ENCODE peak calls at places on chromosomes 1 and 21, in five cellular contexts. One of them, this sample, is unnamed.
A peak's percentile ranks its signal among the peaks of the same experiment; 100 is the strongest.

GRCh38 chr1:207830788-207831187 is 78.9 kb downstream of the CD46 start:
- DNase-seq in choroid plexus epithelial cell: no peak
- DNase-seq in BJ: no peak
- DNase-seq in fibroblast of the aortic adventitia: no peak
- DNase-seq in RWPE1: no peak
- DNase-seq in this sample: no peak

GRCh38 chr1:206878456-206878855 is 13.0 kb downstream of the IL20 start:
- DNase-seq in choroid plexus epithelial cell: no peak
- DNase-seq in BJ: no peak
- DNase-seq in fibroblast of the aortic adventitia: no peak
- DNase-seq in RWPE1: no peak
- DNase-seq in this sample: no peak

GRCh38 chr1:87086120-87086519 is 171.7 kb downstream of the HS2ST1 start:
- DNase-seq in choroid plexus epithelial cell: no peak
- DNase-seq in BJ: no peak
- DNase-seq in fibroblast of the aortic adventitia: no peak
- DNase-seq in RWPE1: no peak
- DNase-seq in this sample: no peak

GRCh38 chr1:41474490-41475271 is 9.8 kb downstream of the EDN2 start:
- DNase-seq in choroid plexus epithelial cell: no peak
- DNase-seq in BJ: no peak
- DNase-seq in fibroblast of the aortic adventitia: no peak
- DNase-seq in RWPE1: peak; percentile 42
- DNase-seq in this sample: no peak

GRCh38 chr21:14977814-14978213 is 87.0 kb downstream of the NRIP1 start:
- DNase-seq in choroid plexus epithelial cell: no peak
- DNase-seq in BJ: no peak
- DNase-seq in fibroblast of the aortic adventitia: no peak
- DNase-seq in RWPE1: no peak
- DNase-seq in this sample: no peak

GRCh38 chr1:151574575-151575529 is 34.7 kb downstream of the TUFT1 start:
- DNase-seq in choroid plexus epithelial cell: peak; percentile 61
- DNase-seq in BJ: no peak
- DNase-seq in fibroblast of the aortic adventitia: peak; percentile 96
- DNase-seq in RWPE1: peak; percentile 90
- DNase-seq in this sample: peak; percentile 94

GRCh38 chr1:85495556-85495955 is 30.6 kb upstream of the DDAH1 start:
- DNase-seq in choroid plexus epithelial cell: peak; percentile 42
- DNase-seq in BJ: no peak
- DNase-seq in fibroblast of the aortic adventitia: peak; percentile 11
- DNase-seq in RWPE1: peak; percentile 80
- DNase-seq in this sample: peak; percentile 63

GRCh38 chr1:86517336-86517735 is 29.5 kb upstream of the CLCA4 start:
- DNase-seq in choroid plexus epithelial cell: no peak
- DNase-seq in BJ: no peak
- DNase-seq in fibroblast of the aortic adventitia: no peak
- DNase-seq in RWPE1: peak; percentile 50
- DNase-seq in this sample: no peak

GRCh38 chr1:91689586-91690481 is 189.2 kb downstream of the CDC7 start:
- DNase-seq in choroid plexus epithelial cell: peak; percentile 22
- DNase-seq in BJ: no peak
- DNase-seq in fibroblast of the aortic adventitia: peak; percentile 48
- DNase-seq in RWPE1: no peak
- DNase-seq in this sample: peak; percentile 88

GRCh38 chr1:31877544-31877943 is 60.6 kb downstream of the PTP4A2 start:
- DNase-seq in choroid plexus epithelial cell: no peak
- DNase-seq in BJ: no peak
- DNase-seq in fibroblast of the aortic adventitia: no peak
- DNase-seq in RWPE1: no peak
- DNase-seq in this sample: no peak

GRCh38 chr1:41678141-41678878 is 193.8 kb upstream of the EDN2 start:
- DNase-seq in choroid plexus epithelial cell: peak; percentile 76
- DNase-seq in BJ: peak; percentile 42
- DNase-seq in fibroblast of the aortic adventitia: no peak
- DNase-seq in RWPE1: no peak
- DNase-seq in this sample: peak; percentile 57

GRCh38 chr1:31415658-31416057 is 2.6 kb downstream of the SERINC2 start:
- DNase-seq in choroid plexus epithelial cell: no peak
- DNase-seq in BJ: no peak
- DNase-seq in fibroblast of the aortic adventitia: no peak
- DNase-seq in RWPE1: no peak
- DNase-seq in this sample: no peak

GRCh38 chr1:235516862-235517446 is 12.7 kb upstream of the B3GALNT2 start:
- DNase-seq in choroid plexus epithelial cell: no peak
- DNase-seq in BJ: no peak
- DNase-seq in fibroblast of the aortic adventitia: no peak
- DNase-seq in RWPE1: no peak
- DNase-seq in this sample: no peak

GRCh38 chr1:245678866-245679411 is 524.2 kb downstream of the KIF26B start:
- DNase-seq in choroid plexus epithelial cell: no peak
- DNase-seq in BJ: no peak
- DNase-seq in fibroblast of the aortic adventitia: no peak
- DNase-seq in RWPE1: no peak
- DNase-seq in this sample: no peak

GRCh38 chr21:27837933-27838332 is 871.0 kb upstream of the ADAMTS5 start:
- DNase-seq in choroid plexus epithelial cell: no peak
- DNase-seq in BJ: no peak
- DNase-seq in fibroblast of the aortic adventitia: no peak
- DNase-seq in RWPE1: no peak
- DNase-seq in this sample: no peak

GRCh38 chr21:17542371-17542992 is 29.6 kb downstream of the CXADR start:
- DNase-seq in choroid plexus epithelial cell: peak; percentile 51
- DNase-seq in BJ: no peak
- DNase-seq in fibroblast of the aortic adventitia: no peak
- DNase-seq in RWPE1: no peak
- DNase-seq in this sample: peak; percentile 16

GRCh38 chr21:44442266-44443125 is 12.8 kb upstream of the LRRC3 start:
- DNase-seq in choroid plexus epithelial cell: no peak
- DNase-seq in BJ: no peak
- DNase-seq in fibroblast of the aortic adventitia: no peak
- DNase-seq in RWPE1: no peak
- DNase-seq in this sample: no peak

GRCh38 chr1:159429074-159429861 is 2.7 kb upstream of the OR10J4 start:
- DNase-seq in choroid plexus epithelial cell: peak; percentile 61
- DNase-seq in BJ: peak; percentile 41
- DNase-seq in fibroblast of the aortic adventitia: no peak
- DNase-seq in RWPE1: peak; percentile 4
- DNase-seq in this sample: peak; percentile 95

GRCh38 chr1:95084317-95085176 is 11.8 kb upstream of the ALG14 start:
- DNase-seq in choroid plexus epithelial cell: peak; percentile 60
- DNase-seq in BJ: no peak
- DNase-seq in fibroblast of the aortic adventitia: peak; percentile 29
- DNase-seq in RWPE1: peak; percentile 32
- DNase-seq in this sample: peak; percentile 41

GRCh38 chr1:168260393-168260792 is 20.3 kb upstream of the TBX19 start:
- DNase-seq in choroid plexus epithelial cell: no peak
- DNase-seq in BJ: no peak
- DNase-seq in fibroblast of the aortic adventitia: no peak
- DNase-seq in RWPE1: no peak
- DNase-seq in this sample: no peak

GRCh38 chr21:28636988-28637691 is 355.5 kb downstream of the LTN1 start:
- DNase-seq in choroid plexus epithelial cell: peak; percentile 83
- DNase-seq in BJ: peak; percentile 56
- DNase-seq in fibroblast of the aortic adventitia: peak; percentile 98
- DNase-seq in RWPE1: peak; percentile 74
- DNase-seq in this sample: peak; percentile 82

GRCh38 chr1:156387899-156388813 is 19.1 kb downstream of the RHBG start:
- DNase-seq in choroid plexus epithelial cell: no peak
- DNase-seq in BJ: no peak
- DNase-seq in fibroblast of the aortic adventitia: no peak
- DNase-seq in RWPE1: no peak
- DNase-seq in this sample: no peak

GRCh38 chr21:21210552-21210951 is 212.3 kb downstream of the NCAM2 start:
- DNase-seq in choroid plexus epithelial cell: no peak
- DNase-seq in BJ: no peak
- DNase-seq in fibroblast of the aortic adventitia: no peak
- DNase-seq in RWPE1: no peak
- DNase-seq in this sample: no peak

GRCh38 chr1:211497489-211498045 is 5.6 kb upstream of the RD3 start:
- DNase-seq in choroid plexus epithelial cell: no peak
- DNase-seq in BJ: no peak
- DNase-seq in fibroblast of the aortic adventitia: no peak
- DNase-seq in RWPE1: no peak
- DNase-seq in this sample: no peak

GRCh38 chr1:53616511-53616910 is 122.5 kb downstream of the GLIS1 start:
- DNase-seq in choroid plexus epithelial cell: no peak
- DNase-seq in BJ: no peak
- DNase-seq in fibroblast of the aortic adventitia: no peak
- DNase-seq in RWPE1: no peak
- DNase-seq in this sample: no peak

GRCh38 chr1:176864211-176864610 is 300.3 kb downstream of the ASTN1 start:
- DNase-seq in choroid plexus epithelial cell: no peak
- DNase-seq in BJ: no peak
- DNase-seq in fibroblast of the aortic adventitia: no peak
- DNase-seq in RWPE1: no peak
- DNase-seq in this sample: no peak

GRCh38 chr1:221473392-221473791 is 268.5 kb downstream of the DUSP10 start:
- DNase-seq in choroid plexus epithelial cell: no peak
- DNase-seq in BJ: no peak
- DNase-seq in fibroblast of the aortic adventitia: no peak
- DNase-seq in RWPE1: no peak
- DNase-seq in this sample: no peak

GRCh38 chr1:182080955-182081582 is 19.6 kb upstream of the ZNF648 start:
- DNase-seq in choroid plexus epithelial cell: peak; percentile 64
- DNase-seq in BJ: no peak
- DNase-seq in fibroblast of the aortic adventitia: peak; percentile 52
- DNase-seq in RWPE1: peak; percentile 36
- DNase-seq in this sample: peak; percentile 45

GRCh38 chr1:4425892-4426291 is 228.5 kb upstream of the AJAP1 start:
- DNase-seq in choroid plexus epithelial cell: no peak
- DNase-seq in BJ: no peak
- DNase-seq in fibroblast of the aortic adventitia: no peak
- DNase-seq in RWPE1: no peak
- DNase-seq in this sample: no peak

GRCh38 chr1:31930827-31931226 is 7.3 kb downstream of the PTP4A2 start:
- DNase-seq in choroid plexus epithelial cell: no peak
- DNase-seq in BJ: no peak
- DNase-seq in fibroblast of the aortic adventitia: no peak
- DNase-seq in RWPE1: no peak
- DNase-seq in this sample: no peak

DNA sequence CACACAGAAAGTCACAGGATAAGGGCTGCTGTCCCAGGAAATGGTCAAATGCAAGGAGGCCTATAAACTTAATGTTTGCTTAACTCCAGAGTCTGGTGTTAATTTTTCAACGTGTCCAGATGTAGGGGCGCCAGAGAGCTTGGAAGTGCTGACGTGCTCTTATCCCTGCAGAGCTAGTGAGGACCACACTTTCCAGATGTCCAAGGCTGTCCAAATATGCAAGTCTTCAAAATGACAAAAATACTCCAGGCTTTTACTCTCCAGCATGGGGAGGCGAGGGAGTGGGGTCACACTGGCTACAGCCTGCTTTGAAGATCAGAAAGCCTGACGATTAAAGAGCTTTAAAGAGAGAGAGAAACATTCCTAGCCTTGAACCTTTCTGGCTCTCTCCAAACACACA is 57.6 kb downstream of the ABCA4 start:
- DNase-seq in choroid plexus epithelial cell: peak; percentile 92
- DNase-seq in BJ: no peak
- DNase-seq in fibroblast of the aortic adventitia: peak; percentile 61
- DNase-seq in RWPE1: no peak
- DNase-seq in this sample: peak; percentile 72
- TF ChIP-seq CTCF in choroid plexus epithelial cell: peak; percentile 77
- TF ChIP-seq CTCF in BJ: peak; percentile 62
- TF ChIP-seq CTCF in fibroblast of the aortic adventitia: peak; percentile 49
- TF ChIP-seq CTCF in RWPE1: no peak
- TF ChIP-seq CTCF in this sample: peak; percentile 59

GRCh38 chr1:190578015-190578414 is 100.4 kb upstream of the BRINP3 start:
- DNase-seq in choroid plexus epithelial cell: no peak
- DNase-seq in BJ: no peak
- DNase-seq in fibroblast of the aortic adventitia: no peak
- DNase-seq in RWPE1: no peak
- DNase-seq in this sample: no peak

GRCh38 chr1:190579517-190580193 is 102.0 kb upstream of the BRINP3 start:
- DNase-seq in choroid plexus epithelial cell: no peak
- DNase-seq in BJ: no peak
- DNase-seq in fibroblast of the aortic adventitia: no peak
- DNase-seq in RWPE1: no peak
- DNase-seq in this sample: no peak

GRCh38 chr1:190583862-190584261 is 106.2 kb upstream of the BRINP3 start:
- DNase-seq in choroid plexus epithelial cell: no peak
- DNase-seq in BJ: no peak
- DNase-seq in fibroblast of the aortic adventitia: no peak
- DNase-seq in RWPE1: no peak
- DNase-seq in this sample: no peak

DNA sequence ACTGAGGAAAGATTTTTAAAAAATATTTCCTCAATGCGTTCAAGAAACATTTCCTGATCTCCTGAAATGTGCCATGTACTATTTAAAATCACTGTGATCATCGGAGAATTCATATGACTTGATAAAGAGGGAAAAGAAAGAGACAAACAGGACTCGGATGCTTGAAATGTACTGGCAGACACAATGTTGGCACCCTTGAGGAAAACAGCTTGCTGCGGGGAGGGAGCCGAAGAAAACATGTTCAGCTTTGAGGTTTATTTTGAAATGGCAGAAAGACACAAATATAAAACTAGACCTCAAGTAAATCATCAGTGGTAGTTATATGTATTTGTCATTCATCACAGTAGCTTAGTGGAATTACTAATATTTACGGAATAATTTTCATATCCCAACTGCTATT is 100.9 kb upstream of the BRINP3 start:
- DNase-seq in choroid plexus epithelial cell: no peak
- DNase-seq in BJ: no peak
- DNase-seq in fibroblast of the aortic adventitia: no peak
- DNase-seq in RWPE1: no peak
- DNase-seq in this sample: no peak
- TF ChIP-seq CTCF in choroid plexus epithelial cell: no peak
- TF ChIP-seq CTCF in BJ: no peak
- TF ChIP-seq CTCF in fibroblast of the aortic adventitia: no peak
- TF ChIP-seq CTCF in RWPE1: no peak
- TF ChIP-seq CTCF in this sample: no peak

GRCh38 chr1:202034683-202035462 is 24.5 kb downstream of the ELF3 start:
- DNase-seq in choroid plexus epithelial cell: peak; percentile 97
- DNase-seq in BJ: peak; percentile 70
- DNase-seq in fibroblast of the aortic adventitia: peak; percentile 99
- DNase-seq in RWPE1: peak; percentile 95
- DNase-seq in this sample: peak; percentile 95

GRCh38 chr1:202029171-202029665 is 18.8 kb downstream of the ELF3 start:
- DNase-seq in choroid plexus epithelial cell: peak; percentile 76
- DNase-seq in BJ: peak; percentile 73
- DNase-seq in fibroblast of the aortic adventitia: peak; percentile 73
- DNase-seq in RWPE1: peak; percentile 95
- DNase-seq in this sample: peak; percentile 48

GRCh38 chr1:202034149-202034682 is 23.8 kb downstream of the ELF3 start:
- DNase-seq in choroid plexus epithelial cell: no peak
- DNase-seq in BJ: no peak
- DNase-seq in fibroblast of the aortic adventitia: no peak
- DNase-seq in RWPE1: no peak
- DNase-seq in this sample: no peak

GRCh38 chr1:202029727-202030126 is 19.3 kb downstream of the ELF3 start:
- DNase-seq in choroid plexus epithelial cell: no peak
- DNase-seq in BJ: no peak
- DNase-seq in fibroblast of the aortic adventitia: no peak
- DNase-seq in RWPE1: no peak
- DNase-seq in this sample: no peak

GRCh38 chr1:202031796-202032195 is 21.4 kb downstream of the ELF3 start:
- DNase-seq in choroid plexus epithelial cell: no peak
- DNase-seq in BJ: no peak
- DNase-seq in fibroblast of the aortic adventitia: no peak
- DNase-seq in RWPE1: no peak
- DNase-seq in this sample: no peak
- TF ChIP-seq CTCF in choroid plexus epithelial cell: no peak
- TF ChIP-seq CTCF in BJ: no peak
- TF ChIP-seq CTCF in fibroblast of the aortic adventitia: no peak
- TF ChIP-seq CTCF in RWPE1: no peak
- TF ChIP-seq CTCF in this sample: no peak

GRCh38 chr1:191831572-191831971 is 326.7 kb upstream of the RGS18 start:
- DNase-seq in choroid plexus epithelial cell: peak; percentile 9
- DNase-seq in BJ: no peak
- DNase-seq in fibroblast of the aortic adventitia: peak; percentile 2
- DNase-seq in RWPE1: no peak
- DNase-seq in this sample: peak; percentile 5
- TF ChIP-seq CTCF in choroid plexus epithelial cell: peak; percentile 4
- TF ChIP-seq CTCF in BJ: no peak
- TF ChIP-seq CTCF in fibroblast of the aortic adventitia: no peak
- TF ChIP-seq CTCF in RWPE1: no peak
- TF ChIP-seq CTCF in this sample: no peak